ENCODE peak calls at places on chromosomes 13 and 19, in five cellular contexts. Y is stimulated activated CD4-positive, alpha-beta T cell treated with anti-CD3 and anti-CD28 coated beads, Interleukin-15, amount 100 ng/mL, for 1 hour; T is kidney tubule cell; A is fibroblast of mammary gland; N is activated T-cell treated with anti-CD3 and anti-CD28 coated beads, Interleukin-2, amount 50 U/mL, for 72 hours. Z is an unnamed sample.

GRCh38 chr19:37953576-37954303 is 46.7 kb downstream of the SIPA1L3 start:
- DNase-seq in N (no peak), T (no peak), A (peak), Y (no peak), Z (no peak)

GRCh38 chr13:112711528-112712265 is 21.9 kb downstream of the ATP11A start:
- DNase-seq in T (peak), A (peak), Y (no peak), N (no peak), Z (no peak)

GRCh38 chr13:104968876-104969275 is 1566.6 kb downstream of the EFNB2 start:
- DNase-seq in Y (no peak), T (no peak), N (no peak), A (no peak), Z (no peak)

GRCh38 chr13:96728463-96728862 is 265.8 kb downstream of the OXGR1 start:
- DNase-seq in A (no peak), T (no peak), N (no peak), Y (no peak), Z (no peak)

GRCh38 chr19:11657307-11657706 is 60.0 kb downstream of the ZNF627 start:
- DNase-seq in N (no peak), Y (no peak), T (no peak), A (no peak), Z (no peak)

GRCh38 chr13:113551081-113552000 is 33.2 kb upstream of the TFDP1 start:
- DNase-seq in N (no peak), A (no peak), T (no peak), Y (no peak), Z (no peak)

GRCh38 chr13:75704942-75705320 is 68.8 kb downstream of the LMO7 start:
- DNase-seq in A (peak), N (no peak), T (peak), Y (no peak), Z (no peak)

GRCh38 chr19:55248704-55249103 is 10.1 kb downstream of the PPP6R1 start:
- DNase-seq in T (no peak), A (no peak), Y (no peak), N (no peak), Z (no peak)

GRCh38 chr13:96003304-96003703 is 49.9 kb downstream of the UGGT2 start:
- DNase-seq in A (peak), T (peak), N (no peak), Y (no peak), Z (no peak)

GRCh38 chr19:5076440-5077208 is 107.7 kb downstream of the KDM4B start:
- DNase-seq in T (no peak), A (no peak), N (no peak), Y (no peak), Z (no peak)

GRCh38 chr19:42234364-42234763 is 8.0 kb downstream of the GSK3A start:
- DNase-seq in T (no peak), A (no peak), N (no peak), Y (no peak), Z (no peak)

GRCh38 chr13:66895780-66896179 is 334.4 kb downstream of the PCDH9 start:
- DNase-seq in A (no peak), Y (no peak), N (no peak), T (no peak), Z (no peak)

GRCh38 chr13:26686285-26686684 is 74.3 kb downstream of the GPR12 start:
- DNase-seq in T (no peak), A (no peak), Y (no peak), N (no peak), Z (no peak)

GRCh38 chr19:42108527-42109389 is 23.5 kb downstream of the POU2F2 start:
- DNase-seq in A (peak), Y (peak), T (peak), N (peak), Z (peak)

GRCh38 chr13:21675095-21676007 is 4.5 kb downstream of the FGF9 start:
- DNase-seq in N (peak), Y (no peak), T (peak), A (no peak), Z (no peak)

GRCh38 chr13:74661851-74662250 is 527.6 kb upstream of the KLF12 start:
- DNase-seq in T (no peak), Y (no peak), A (peak), N (no peak), Z (no peak)

Z was measured in activated T-helper 1 cell treated with anti-CD3 and anti-CD28 coated beads, Interleukin-2, amount 50 U/mL, for 16 hours.